ENCODE peak calls at places on chromosomes 11 and 22, in five cellular contexts. One of them, this sample, is unnamed. For H3K36me3, the result is how much of the 10 kb centered on the place peaks cover.

GRCh38 chr22:47163876-47164513 is 401.5 kb downstream of the TBC1D22A start:
- DNase-seq in neuronal stem cell: no peak
- DNase-seq in IMR-90: no peak
- DNase-seq in H1: no peak
- DNase-seq in mesendoderm: no peak
- DNase-seq in this sample: no peak

GRCh38 chr11:6402561-6402981 is 12.3 kb downstream of the SMPD1 start:
- DNase-seq in IMR-90: peak
- DNase-seq in neuronal stem cell: no peak
- DNase-seq in mesendoderm: no peak
- DNase-seq in H1: no peak
- DNase-seq in this sample: peak

GRCh38 chr11:439315-440064 is 2.3 kb downstream of the ANO9 start:
- DNase-seq in IMR-90: no peak
- DNase-seq in mesendoderm: no peak
- DNase-seq in neuronal stem cell: no peak
- DNase-seq in H1: no peak
- DNase-seq in this sample: no peak

GRCh38 chr11:107006076-107006833 is 12.0 kb downstream of the GUCY1A2 start:
- DNase-seq in IMR-90: no peak
- DNase-seq in neuronal stem cell: no peak
- DNase-seq in H1: no peak
- DNase-seq in mesendoderm: no peak
- DNase-seq in this sample: no peak

GRCh38 chr11:33910261-33910959 is 18.5 kb upstream of the LMO2 start:
- DNase-seq in neuronal stem cell: no peak
- DNase-seq in IMR-90: no peak
- DNase-seq in H1: no peak
- DNase-seq in mesendoderm: no peak
- DNase-seq in this sample: no peak

GRCh38 chr11:110447897-110448522 is 18.3 kb downstream of the FDX1 start:
- DNase-seq in mesendoderm: no peak
- DNase-seq in neuronal stem cell: no peak
- DNase-seq in H1: no peak
- DNase-seq in IMR-90: no peak
- DNase-seq in this sample: no peak

GRCh38 chr22:37563153-37564081 is 3.1 kb downstream of the CDC42EP1 start:
- DNase-seq in IMR-90: peak
- DNase-seq in neuronal stem cell: no peak
- DNase-seq in H1: no peak
- DNase-seq in mesendoderm: peak
- DNase-seq in this sample: peak

GRCh38 chr11:396948-397548 is 3.0 kb downstream of the PKP3 start:
- DNase-seq in IMR-90: peak
- DNase-seq in neuronal stem cell: no peak
- DNase-seq in mesendoderm: no peak
- DNase-seq in H1: no peak
- DNase-seq in this sample: no peak

GRCh38 chr22:23458663-23459541 is 121.2 kb downstream of the IGLL1 start:
- DNase-seq in H1: no peak
- DNase-seq in neuronal stem cell: no peak
- DNase-seq in IMR-90: no peak
- DNase-seq in mesendoderm: no peak
- DNase-seq in this sample: no peak

GRCh38 chr22:28608546-28608945 is 71.1 kb downstream of the TTC28 start:
- DNase-seq in neuronal stem cell: no peak
- DNase-seq in mesendoderm: peak
- DNase-seq in IMR-90: no peak
- DNase-seq in H1: no peak
- DNase-seq in this sample: no peak

GRCh38 chr11:64000026-64000739 is 13.9 kb downstream of the OTUB1 start:
- DNase-seq in neuronal stem cell: peak
- DNase-seq in H1: no peak
- DNase-seq in IMR-90: peak
- DNase-seq in mesendoderm: peak
- DNase-seq in this sample: peak

GRCh38 chr22:21735198-21736083 is at the start of gene YPEL1:
- DNase-seq in mesendoderm: peak
- DNase-seq in neuronal stem cell: peak
- DNase-seq in H1: peak
- DNase-seq in IMR-90: peak
- DNase-seq in this sample: peak

GRCh38 chr11:30406978-30407762 is 84.3 kb downstream of the ARL14EP start:
- DNase-seq in neuronal stem cell: peak
- DNase-seq in mesendoderm: peak
- DNase-seq in H1: peak
- DNase-seq in IMR-90: no peak
- DNase-seq in this sample: no peak

GRCh38 chr11:76147106-76147735 is 59.1 kb downstream of the WNT11 start:
- DNase-seq in IMR-90: no peak
- DNase-seq in mesendoderm: no peak
- DNase-seq in H1: no peak
- DNase-seq in neuronal stem cell: no peak
- DNase-seq in this sample: no peak

GRCh38 chr11:122979815-122980656 is 1.6 kb downstream of the BSX start:
- DNase-seq in IMR-90: no peak
- DNase-seq in mesendoderm: peak
- DNase-seq in neuronal stem cell: peak
- DNase-seq in H1: no peak
- DNase-seq in this sample: no peak

GRCh38 chr11:118911880-118912741 is 13.6 kb downstream of the BCL9L start:
- DNase-seq in IMR-90: peak
- DNase-seq in H1: no peak
- DNase-seq in neuronal stem cell: no peak
- DNase-seq in mesendoderm: peak
- DNase-seq in this sample: peak

GRCh38 chr11:68903288-68903630 is 373 bp downstream of the MRPL21 start:
- DNase-seq in neuronal stem cell: no peak
- DNase-seq in H1: no peak
- DNase-seq in mesendoderm: no peak
- DNase-seq in IMR-90: no peak
- DNase-seq in this sample: no peak

GRCh38 chr22:20545681-20546521 is 38.5 kb downstream of the MED15 start:
- DNase-seq in IMR-90: no peak
- DNase-seq in neuronal stem cell: no peak
- DNase-seq in mesendoderm: no peak
- DNase-seq in H1: no peak
- DNase-seq in this sample: no peak

GRCh38 chr11:95299078-95299611 is 68.1 kb upstream of the SESN3 start:
- DNase-seq in neuronal stem cell: no peak
- DNase-seq in mesendoderm: no peak
- DNase-seq in IMR-90: no peak
- DNase-seq in H1: no peak
- DNase-seq in this sample: peak

GRCh38 chr11:102749101-102749725 is 24.5 kb upstream of the MMP8 start:
- DNase-seq in H1: no peak
- DNase-seq in IMR-90: no peak
- DNase-seq in mesendoderm: no peak
- DNase-seq in neuronal stem cell: no peak
- DNase-seq in this sample: no peak

GRCh38 chr22:35629406-35630234 is 12.5 kb upstream of the MB start:
- DNase-seq in neuronal stem cell: no peak
- DNase-seq in IMR-90: peak
- DNase-seq in mesendoderm: peak
- DNase-seq in H1: peak
- DNase-seq in this sample: peak

GRCh38 chr11:83508804-83509203 is 222.6 kb upstream of the CCDC90B start:
- DNase-seq in mesendoderm: no peak
- DNase-seq in neuronal stem cell: no peak
- DNase-seq in IMR-90: no peak
- DNase-seq in H1: no peak
- DNase-seq in this sample: peak

GRCh38 chr22:46377566-46378498 is 42.3 kb downstream of the TRMU start:
- DNase-seq in mesendoderm: peak
- DNase-seq in IMR-90: no peak
- DNase-seq in H1: peak
- DNase-seq in neuronal stem cell: peak
- DNase-seq in this sample: peak

GRCh38 chr11:66912963-66913362 is 45.2 kb downstream of the PC start:
- DNase-seq in neuronal stem cell: no peak
- DNase-seq in IMR-90: no peak
- DNase-seq in mesendoderm: no peak
- DNase-seq in H1: no peak
- DNase-seq in this sample: no peak

GRCh38 chr11:112113539-112114457 is 27.1 kb downstream of the SDHD start:
- DNase-seq in IMR-90: peak
- DNase-seq in mesendoderm: peak
- DNase-seq in H1: no peak
- DNase-seq in neuronal stem cell: peak
- DNase-seq in this sample: peak

GRCh38 chr11:79055866-79056632 is 384.8 kb downstream of the TENM4 start:
- DNase-seq in neuronal stem cell: no peak
- DNase-seq in H1: no peak
- DNase-seq in IMR-90: peak
- DNase-seq in mesendoderm: no peak
- DNase-seq in this sample: no peak

DNA sequence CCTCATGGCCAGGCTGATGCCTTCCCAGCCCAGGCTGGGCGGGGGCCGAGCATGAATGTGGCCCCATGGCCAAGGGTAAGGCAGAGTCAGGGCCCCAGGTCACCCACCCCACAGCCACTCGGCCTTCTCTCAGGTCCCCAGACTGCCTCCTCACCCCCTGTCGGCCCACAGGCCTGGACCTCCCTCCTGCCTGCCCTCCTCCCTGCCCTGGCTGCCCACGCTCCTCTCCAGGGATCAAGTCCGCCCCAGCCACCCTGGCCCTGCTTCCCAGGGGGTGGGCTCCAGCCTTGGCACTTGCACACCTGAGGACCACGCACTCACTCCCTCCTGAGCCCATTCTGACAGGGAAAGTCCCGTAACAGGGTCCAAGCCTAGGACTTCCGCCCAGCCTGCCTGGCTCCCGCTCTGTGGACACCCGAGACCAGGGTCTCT is 37.8 kb upstream of the TH start:
- DNase-seq in H1: no peak
- DNase-seq in IMR-90: no peak
- DNase-seq in mesendoderm: no peak
- DNase-seq in neuronal stem cell: no peak
- DNase-seq in this sample: no peak
- H3K36me3 ChIP-seq in H1: under half
- H3K36me3 ChIP-seq in IMR-90: under half
- H3K36me3 ChIP-seq in mesendoderm: under half
- H3K36me3 ChIP-seq in neuronal stem cell: under half
- H3K36me3 ChIP-seq in this sample: under half

GRCh38 chr22:43109921-43110443 is 568 bp upstream of the BIK start:
- DNase-seq in IMR-90: no peak
- DNase-seq in neuronal stem cell: no peak
- DNase-seq in H1: no peak
- DNase-seq in mesendoderm: no peak
- DNase-seq in this sample: no peak

GRCh38 chr22:43110444-43110926 is at the start of gene BIK:
- DNase-seq in H1: no peak
- DNase-seq in IMR-90: no peak
- DNase-seq in mesendoderm: peak
- DNase-seq in neuronal stem cell: peak
- DNase-seq in this sample: peak

GRCh38 chr22:43109511-43109910 is 1.0 kb upstream of the BIK start:
- DNase-seq in neuronal stem cell: no peak
- DNase-seq in H1: no peak
- DNase-seq in mesendoderm: no peak
- DNase-seq in IMR-90: no peak
- DNase-seq in this sample: no peak

GRCh38 chr22:43110927-43111623 is 525 bp downstream of the BIK start:
- DNase-seq in IMR-90: no peak
- DNase-seq in neuronal stem cell: no peak
- DNase-seq in H1: no peak
- DNase-seq in mesendoderm: no peak
- DNase-seq in this sample: no peak

DNA sequence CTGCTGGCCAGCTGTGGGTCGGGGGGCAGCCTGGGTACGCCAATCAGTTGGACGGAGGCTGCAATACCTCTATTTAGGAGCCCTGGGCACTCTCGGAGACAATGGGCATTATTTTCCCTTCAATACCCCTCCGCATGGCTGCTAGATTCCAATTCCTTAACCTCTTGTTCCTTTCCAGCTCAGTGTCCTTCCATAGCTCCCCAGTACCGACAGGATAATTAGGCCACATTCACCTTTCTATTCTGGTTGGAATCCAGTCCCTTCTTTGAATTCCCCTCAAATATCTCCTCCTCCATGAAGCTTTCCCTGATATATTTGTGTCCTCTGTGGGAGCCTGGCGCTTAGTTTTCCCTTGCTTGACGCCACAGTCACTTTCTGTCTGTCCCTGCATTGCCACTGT is 4.2 kb upstream of the BIK start:
- DNase-seq in mesendoderm: no peak
- DNase-seq in neuronal stem cell: no peak
- DNase-seq in IMR-90: no peak
- DNase-seq in H1: no peak
- DNase-seq in this sample: no peak
- H2BK15ac ChIP-seq in mesendoderm: no peak
- H2BK15ac ChIP-seq in neuronal stem cell: no peak
- H2BK15ac ChIP-seq in IMR-90: no peak
- H2BK15ac ChIP-seq in H1: no peak
- H2BK15ac ChIP-seq in this sample: no peak

DNA sequence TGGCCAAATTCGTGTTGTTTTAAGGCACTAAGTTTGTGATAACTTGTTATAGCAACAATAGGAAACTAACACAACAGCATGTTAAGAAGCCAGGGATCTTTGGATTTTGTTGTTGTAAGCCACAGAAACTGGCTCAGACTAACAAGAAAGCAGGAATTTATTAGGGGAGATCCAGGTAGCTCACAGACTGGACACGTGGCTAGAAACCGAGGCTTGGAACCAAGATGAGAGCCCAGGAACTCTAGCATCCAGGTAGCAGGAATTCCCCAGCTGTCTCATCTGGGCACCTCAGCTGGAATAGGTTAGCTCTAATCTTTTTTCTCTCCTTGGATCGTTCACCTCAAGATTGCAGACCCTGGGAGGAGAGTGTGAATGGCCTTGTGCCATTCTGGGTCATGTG is 24.9 kb downstream of the POLA2 start:
- DNase-seq in IMR-90: no peak
- DNase-seq in H1: no peak
- DNase-seq in neuronal stem cell: no peak
- DNase-seq in mesendoderm: no peak
- DNase-seq in this sample: no peak
- H3K36me3 ChIP-seq in IMR-90: under half
- H3K36me3 ChIP-seq in H1: half or more
- H3K36me3 ChIP-seq in neuronal stem cell: half or more
- H3K36me3 ChIP-seq in mesendoderm: under half
- H3K36me3 ChIP-seq in this sample: under half

GRCh38 chr11:72751293-72752087 is 718 bp downstream of the ARAP1 start:
- DNase-seq in neuronal stem cell: no peak
- DNase-seq in mesendoderm: no peak
- DNase-seq in IMR-90: no peak
- DNase-seq in H1: no peak
- DNase-seq in this sample: no peak

GRCh38 chr11:72752088-72752914 is at the start of gene ARAP1:
- DNase-seq in IMR-90: peak
- DNase-seq in mesendoderm: peak
- DNase-seq in H1: no peak
- DNase-seq in neuronal stem cell: peak
- DNase-seq in this sample: peak

GRCh38 chr11:72754544-72755155 is 2.4 kb upstream of the ARAP1 start:
- DNase-seq in neuronal stem cell: no peak
- DNase-seq in mesendoderm: no peak
- DNase-seq in IMR-90: no peak
- DNase-seq in H1: no peak
- DNase-seq in this sample: no peak

GRCh38 chr11:72754149-72754543 is 1.9 kb upstream of the ARAP1 start:
- DNase-seq in H1: no peak
- DNase-seq in mesendoderm: no peak
- DNase-seq in neuronal stem cell: no peak
- DNase-seq in IMR-90: no peak
- DNase-seq in this sample: no peak

GRCh38 chr11:72753341-72754148 is 1.3 kb upstream of the ARAP1 start:
- DNase-seq in H1: no peak
- DNase-seq in neuronal stem cell: no peak
- DNase-seq in mesendoderm: no peak
- DNase-seq in IMR-90: no peak
- DNase-seq in this sample: no peak
- H2BK15ac ChIP-seq in H1: peak
- H2BK15ac ChIP-seq in neuronal stem cell: no peak
- H2BK15ac ChIP-seq in mesendoderm: no peak
- H2BK15ac ChIP-seq in IMR-90: peak
- H2BK15ac ChIP-seq in this sample: peak

This sample was measured in mesenchymal stem cell.